ENCODE peak calls at places on chromosome 21, in five cellular contexts. Z, C, D, L and G are unnamed samples. For H3K4me1, the result is how much of the 10 kb centered on the place peaks cover.

GRCh38 chr21:13937236-13937635 is 273.5 kb downstream of the LIPI start:
- DNase-seq in Z (no peak), C (no peak), D (no peak), L (no peak), G (no peak)

GRCh38 chr21:33033094-33033951 is 7.6 kb downstream of the OLIG2 start:
- DNase-seq in Z (no peak), C (peak), D (no peak), L (no peak), G (no peak)

GRCh38 chr21:35390013-35390776 is 341.1 kb upstream of the RUNX1 start:
- DNase-seq in Z (no peak), C (no peak), D (peak), L (no peak), G (no peak)

GRCh38 chr21:36567216-36567917 is 87.4 kb upstream of the CLDN14 start:
- DNase-seq in Z (no peak), C (no peak), D (no peak), L (no peak), G (no peak)

GRCh38 chr21:28636988-28637691 is 355.5 kb downstream of the LTN1 start:
- DNase-seq in Z (no peak), C (no peak), D (no peak), L (no peak), G (no peak)

GRCh38 chr21:35349378-35350080 is 300.4 kb upstream of the RUNX1 start:
- DNase-seq in Z (no peak), C (no peak), D (no peak), L (no peak), G (no peak)

GRCh38 chr21:34926784-34927548 is 122.1 kb downstream of the RUNX1 start:
- DNase-seq in Z (no peak), C (no peak), D (peak), L (no peak), G (peak)

GRCh38 chr21:28445081-28445830 is 547.4 kb downstream of the LTN1 start:
- DNase-seq in Z (no peak), C (no peak), D (no peak), L (no peak), G (no peak)

GRCh38 chr21:34351786-34352241 is 12.0 kb upstream of the KCNE2 start:
- DNase-seq in Z (no peak), C (peak), D (peak), L (peak), G (peak)

GRCh38 chr21:30320215-30320614 is at the start of gene KRTAP26-1:
- DNase-seq in Z (no peak), C (no peak), D (no peak), L (no peak), G (no peak)

GRCh38 chr21:41183575-41183974 is 15.6 kb downstream of the BACE2 start:
- DNase-seq in Z (no peak), C (no peak), D (no peak), L (no peak), G (peak)

GRCh38 chr21:40671721-40672120 is 175.2 kb downstream of the DSCAM start:
- DNase-seq in Z (no peak), C (no peak), D (no peak), L (no peak), G (no peak)

GRCh38 chr21:20276377-20276776 is 721.8 kb upstream of the NCAM2 start:
- DNase-seq in Z (no peak), C (no peak), D (no peak), L (no peak), G (no peak)

GRCh38 chr21:23217597-23217996 is 2219.4 kb downstream of the NCAM2 start:
- DNase-seq in Z (no peak), C (no peak), D (no peak), L (no peak), G (peak)

GRCh38 chr21:23223882-23224281 is 2225.7 kb downstream of the NCAM2 start:
- DNase-seq in Z (no peak), C (peak), D (no peak), L (no peak), G (peak)

DNA sequence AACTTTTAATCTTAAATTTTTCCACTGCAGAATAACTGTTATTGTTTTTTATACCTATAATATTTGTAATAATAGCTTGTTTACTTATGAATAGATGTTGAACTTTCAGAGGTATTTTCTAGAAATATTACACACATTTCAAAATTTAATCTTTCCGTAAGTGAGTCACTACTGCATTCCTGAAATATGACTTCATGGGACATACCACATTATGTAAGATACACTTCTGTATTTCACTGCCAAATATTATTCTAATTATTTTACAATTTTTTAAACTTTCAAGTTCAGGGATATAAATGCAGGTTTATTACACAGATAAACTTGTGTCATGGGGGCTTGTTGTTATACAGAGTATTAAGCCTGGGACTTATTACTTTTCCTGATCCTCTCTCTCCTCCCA is 2220.5 kb downstream of the NCAM2 start:
- DNase-seq in Z (no peak), C (no peak), D (no peak), L (no peak), G (no peak)
- H3K27ac ChIP-seq in Z (no peak), C (no peak), D (no peak), L (no peak), G (no peak)

GRCh38 chr21:42230636-42231035 is 11.7 kb downstream of the ABCG1 start:
- DNase-seq in Z (no peak), C (no peak), D (no peak), L (no peak), G (no peak)
- H3K4me1 ChIP-seq in Z (half or more), C (half or more), D (under half), L (under half), G (under half)

GRCh38 chr21:31961027-31961426 is 88.2 kb downstream of the HUNK start:
- DNase-seq in Z (no peak), C (no peak), D (no peak), L (no peak), G (no peak)

GRCh38 chr21:31959881-31960280 is 87.1 kb downstream of the HUNK start:
- DNase-seq in Z (no peak), C (no peak), D (no peak), L (no peak), G (no peak)

GRCh38 chr21:31952828-31953227 is 80.0 kb downstream of the HUNK start:
- DNase-seq in Z (no peak), C (no peak), D (no peak), L (no peak), G (no peak)

GRCh38 chr21:31961704-31962103 is 88.9 kb downstream of the HUNK start:
- DNase-seq in Z (no peak), C (no peak), D (no peak), L (no peak), G (no peak)

GRCh38 chr21:31957631-31958030 is 84.8 kb downstream of the HUNK start:
- DNase-seq in Z (no peak), C (no peak), D (no peak), L (no peak), G (no peak)
- H3K27ac ChIP-seq in Z (no peak), C (no peak), D (no peak), L (no peak), G (no peak)

GRCh38 chr21:45467221-45467779 is 62.3 kb downstream of the COL18A1 start:
- DNase-seq in Z (no peak), C (no peak), D (no peak), L (no peak), G (no peak)
- H3K4me1 ChIP-seq in Z (under half), C (under half), D (under half), L (under half), G (under half)

GRCh38 chr21:38839370-38839681 is 33.6 kb downstream of the ETS2 start:
- DNase-seq in Z (no peak), C (no peak), D (no peak), L (no peak), G (no peak)

GRCh38 chr21:38838598-38839369 is 33.1 kb downstream of the ETS2 start:
- DNase-seq in Z (no peak), C (no peak), D (no peak), L (no peak), G (no peak)

GRCh38 chr21:38840456-38841129 is 34.9 kb downstream of the ETS2 start:
- DNase-seq in Z (no peak), C (no peak), D (no peak), L (no peak), G (no peak)

GRCh38 chr21:38839683-38840286 is 34.1 kb downstream of the ETS2 start:
- DNase-seq in Z (no peak), C (no peak), D (no peak), L (peak), G (no peak)

DNA sequence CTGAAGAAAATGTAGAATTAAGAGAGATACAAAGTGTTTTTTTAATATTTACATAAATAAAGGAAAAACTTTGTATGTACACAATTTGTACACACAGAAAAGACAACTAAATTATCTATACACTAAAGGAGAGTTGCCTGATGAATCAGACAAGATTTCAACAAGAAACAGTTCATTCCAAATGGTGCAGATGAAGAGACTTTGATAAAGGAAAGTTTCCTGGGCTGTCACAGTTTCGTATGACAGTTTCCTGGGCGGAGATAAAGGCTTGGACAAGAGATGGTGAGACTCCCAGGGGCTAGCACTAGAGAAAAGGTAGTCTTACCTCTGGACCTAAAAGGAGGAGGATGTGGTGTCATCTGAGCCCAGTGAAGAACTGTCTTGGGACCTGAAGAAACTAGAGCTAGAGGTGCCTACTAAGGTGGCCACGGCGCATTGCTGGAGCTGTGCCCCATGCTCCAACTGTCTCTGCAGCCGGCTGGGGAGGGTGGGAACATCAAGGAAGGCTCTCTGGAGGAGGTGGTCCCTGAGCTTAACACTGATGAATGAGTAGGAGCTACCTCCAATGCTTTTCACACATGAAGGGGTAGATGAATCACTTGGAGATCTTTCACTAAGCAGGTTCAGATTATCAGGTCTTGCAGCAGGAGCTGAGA is 32.2 kb downstream of the ETS2 start:
- DNase-seq in Z (no peak), C (no peak), D (no peak), L (no peak), G (no peak)
- H3K27ac ChIP-seq in Z (no peak), C (no peak), D (no peak), L (no peak), G (no peak)

GRCh38 chr21:26124421-26124833 is 46.1 kb downstream of the APP start:
- DNase-seq in Z (no peak), C (no peak), D (no peak), L (no peak), G (peak)
- H3K4me1 ChIP-seq in Z (half or more), C (under half), D (half or more), L (under half), G (under half)

DNA sequence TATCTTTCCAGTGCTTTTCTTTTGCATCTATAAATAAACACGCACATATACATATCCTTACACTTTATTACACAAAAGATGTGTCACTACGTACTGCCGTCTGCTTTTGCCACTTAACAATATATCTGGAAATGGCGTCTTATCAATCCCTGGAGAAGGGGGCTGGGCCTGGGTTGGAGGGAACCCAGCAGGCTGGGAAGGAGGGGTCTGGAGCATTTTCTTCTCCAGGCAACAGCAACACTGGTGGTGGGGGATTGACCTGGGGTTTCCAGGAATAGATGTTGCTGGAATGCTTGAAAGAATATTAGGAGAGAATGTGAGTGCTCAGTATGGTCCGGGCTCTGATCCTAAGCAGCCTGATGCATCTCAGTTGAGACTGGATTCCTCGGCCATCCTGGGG is 98.8 kb downstream of the SIK1 start:
- DNase-seq in Z (no peak), C (no peak), D (no peak), L (no peak), G (no peak)
- H3K27ac ChIP-seq in Z (no peak), C (no peak), D (no peak), L (no peak), G (no peak)

DNA sequence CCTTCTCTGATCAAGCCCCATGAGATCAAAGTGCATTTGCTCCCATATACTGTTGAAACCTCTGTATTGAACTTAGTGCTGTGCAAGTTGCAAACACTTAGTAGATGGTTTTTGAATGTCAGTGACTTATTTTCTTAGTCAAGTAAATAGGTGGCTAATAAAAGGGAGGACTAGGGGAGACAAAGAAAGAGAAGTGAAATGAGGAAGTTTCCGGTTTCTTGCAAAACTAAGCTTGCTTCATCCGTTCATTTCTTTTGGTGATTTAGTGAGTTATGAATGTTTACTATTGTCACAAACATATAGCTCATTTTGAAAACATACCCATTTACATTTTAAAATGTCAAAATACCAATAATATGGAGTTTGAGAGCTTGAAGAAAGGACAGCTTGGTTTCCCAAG is 23.0 kb downstream of the ADAMTS5 start:
- DNase-seq in Z (no peak), C (no peak), D (no peak), L (no peak), G (no peak)
- H3K4me1 ChIP-seq in Z (under half), C (under half), D (under half), L (under half), G (under half)

DNA sequence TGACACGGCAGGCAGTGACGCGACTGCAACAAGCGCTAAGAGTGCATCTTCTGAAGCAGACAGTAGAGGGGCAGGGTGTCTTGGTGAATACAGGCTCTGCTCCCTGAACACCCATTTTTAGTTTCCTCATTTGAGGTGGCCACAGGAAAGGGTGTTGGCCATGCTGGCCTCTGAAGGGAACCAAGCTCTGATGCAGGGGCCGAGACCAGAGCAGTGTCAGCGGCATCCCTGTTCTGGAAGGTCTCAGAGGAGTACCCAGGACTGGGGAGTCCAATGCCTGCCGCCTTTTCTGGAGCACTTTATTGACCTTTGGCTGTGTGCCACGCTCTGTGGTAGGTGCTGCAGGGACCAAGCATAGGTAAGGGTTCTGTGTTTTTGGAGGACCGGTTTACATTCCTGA is 100.4 kb downstream of the KCNJ6 start:
- DNase-seq in Z (no peak), C (no peak), D (no peak), L (no peak), G (no peak)
- H3K27ac ChIP-seq in Z (no peak), C (no peak), D (no peak), L (no peak), G (no peak)

GRCh38 chr21:43924421-43925095 is 59.5 kb downstream of the AGPAT3 start:
- DNase-seq in Z (no peak), C (no peak), D (no peak), L (no peak), G (no peak)
- H3K4me1 ChIP-seq in Z (half or more), C (under half), D (under half), L (under half), G (under half)